ENCODE peak calls at places on chromosomes 6 and 20, in five cellular contexts. One of them, this sample, is unnamed.

GRCh38 chr20:12086359-12086758 is 168.7 kb downstream of the BTBD3 start:
- DNase-seq in IMR-90: peak; percentile 36
- DNase-seq in right cardiac atrium: no peak
- DNase-seq in psoas muscle: no peak
- DNase-seq in heart left ventricle: no peak
- DNase-seq in this sample: no peak

GRCh38 chr20:43900496-43900895 is 14.2 kb upstream of the TOX2 start:
- DNase-seq in IMR-90: no peak
- DNase-seq in right cardiac atrium: peak; percentile 32
- DNase-seq in heart left ventricle: peak; percentile 68
- DNase-seq in psoas muscle: peak; percentile 72
- DNase-seq in this sample: no peak

GRCh38 chr6:85669735-85670194 is 27.1 kb upstream of the SYNCRIP start:
- DNase-seq in psoas muscle: no peak
- DNase-seq in heart left ventricle: no peak
- DNase-seq in IMR-90: peak; percentile 68
- DNase-seq in right cardiac atrium: no peak
- DNase-seq in this sample: peak; percentile 21

GRCh38 chr6:148969679-148970078 is 222.8 kb downstream of the UST start:
- DNase-seq in psoas muscle: peak; percentile 79
- DNase-seq in right cardiac atrium: peak; percentile 59
- DNase-seq in heart left ventricle: no peak
- DNase-seq in IMR-90: peak; percentile 95
- DNase-seq in this sample: no peak

GRCh38 chr6:150142657-150143501 is at the start of gene PPP1R14C:
- DNase-seq in heart left ventricle: peak; percentile 69
- DNase-seq in psoas muscle: peak; percentile 75
- DNase-seq in IMR-90: no peak
- DNase-seq in right cardiac atrium: peak; percentile 26
- DNase-seq in this sample: no peak

GRCh38 chr6:117149324-117149723 is 116.0 kb upstream of the VGLL2 start:
- DNase-seq in psoas muscle: no peak
- DNase-seq in right cardiac atrium: no peak
- DNase-seq in IMR-90: no peak
- DNase-seq in heart left ventricle: no peak
- DNase-seq in this sample: no peak

GRCh38 chr6:55512904-55513303 is 66.1 kb downstream of the HMGCLL1 start:
- DNase-seq in psoas muscle: no peak
- DNase-seq in right cardiac atrium: no peak
- DNase-seq in IMR-90: no peak
- DNase-seq in heart left ventricle: no peak
- DNase-seq in this sample: no peak

GRCh38 chr20:18267815-18268214 is 20.5 kb upstream of the ZNF133 start:
- DNase-seq in right cardiac atrium: no peak
- DNase-seq in psoas muscle: no peak
- DNase-seq in IMR-90: no peak
- DNase-seq in heart left ventricle: no peak
- DNase-seq in this sample: no peak

GRCh38 chr20:22584922-22585785 is 782 bp upstream of the FOXA2 start:
- DNase-seq in psoas muscle: no peak
- DNase-seq in right cardiac atrium: no peak
- DNase-seq in heart left ventricle: no peak
- DNase-seq in IMR-90: no peak
- DNase-seq in this sample: no peak

GRCh38 chr6:83127976-83128375 is 60.5 kb downstream of the DOP1A start:
- DNase-seq in right cardiac atrium: no peak
- DNase-seq in psoas muscle: no peak
- DNase-seq in IMR-90: peak; percentile 79
- DNase-seq in heart left ventricle: no peak
- DNase-seq in this sample: no peak

GRCh38 chr6:116369540-116370327 is 1.0 kb upstream of the DSE start:
- DNase-seq in psoas muscle: no peak
- DNase-seq in IMR-90: no peak
- DNase-seq in heart left ventricle: no peak
- DNase-seq in right cardiac atrium: no peak
- DNase-seq in this sample: no peak

GRCh38 chr6:166922937-166923336 is 33.4 kb downstream of the RNASET2 start:
- DNase-seq in heart left ventricle: no peak
- DNase-seq in psoas muscle: no peak
- DNase-seq in IMR-90: no peak
- DNase-seq in right cardiac atrium: no peak
- DNase-seq in this sample: no peak

GRCh38 chr20:62697468-62697912 is 11.1 kb upstream of the NTSR1 start:
- DNase-seq in psoas muscle: no peak
- DNase-seq in right cardiac atrium: no peak
- DNase-seq in heart left ventricle: no peak
- DNase-seq in IMR-90: no peak
- DNase-seq in this sample: no peak

GRCh38 chr6:87196275-87196842 is 41.0 kb downstream of the ZNF292 start:
- DNase-seq in psoas muscle: no peak
- DNase-seq in right cardiac atrium: no peak
- DNase-seq in IMR-90: no peak
- DNase-seq in heart left ventricle: no peak
- DNase-seq in this sample: no peak

GRCh38 chr6:81309841-81310240 is 442.6 kb downstream of the TENT5A start:
- DNase-seq in psoas muscle: no peak
- DNase-seq in heart left ventricle: no peak
- DNase-seq in right cardiac atrium: no peak
- DNase-seq in IMR-90: peak; percentile 2
- DNase-seq in this sample: no peak

GRCh38 chr6:81307640-81308214 is 444.8 kb downstream of the TENT5A start:
- DNase-seq in psoas muscle: no peak
- DNase-seq in right cardiac atrium: no peak
- DNase-seq in heart left ventricle: no peak
- DNase-seq in IMR-90: no peak
- DNase-seq in this sample: no peak

GRCh38 chr6:81304486-81304885 is 448.0 kb downstream of the TENT5A start:
- DNase-seq in IMR-90: no peak
- DNase-seq in psoas muscle: no peak
- DNase-seq in heart left ventricle: no peak
- DNase-seq in right cardiac atrium: no peak
- DNase-seq in this sample: no peak

DNA sequence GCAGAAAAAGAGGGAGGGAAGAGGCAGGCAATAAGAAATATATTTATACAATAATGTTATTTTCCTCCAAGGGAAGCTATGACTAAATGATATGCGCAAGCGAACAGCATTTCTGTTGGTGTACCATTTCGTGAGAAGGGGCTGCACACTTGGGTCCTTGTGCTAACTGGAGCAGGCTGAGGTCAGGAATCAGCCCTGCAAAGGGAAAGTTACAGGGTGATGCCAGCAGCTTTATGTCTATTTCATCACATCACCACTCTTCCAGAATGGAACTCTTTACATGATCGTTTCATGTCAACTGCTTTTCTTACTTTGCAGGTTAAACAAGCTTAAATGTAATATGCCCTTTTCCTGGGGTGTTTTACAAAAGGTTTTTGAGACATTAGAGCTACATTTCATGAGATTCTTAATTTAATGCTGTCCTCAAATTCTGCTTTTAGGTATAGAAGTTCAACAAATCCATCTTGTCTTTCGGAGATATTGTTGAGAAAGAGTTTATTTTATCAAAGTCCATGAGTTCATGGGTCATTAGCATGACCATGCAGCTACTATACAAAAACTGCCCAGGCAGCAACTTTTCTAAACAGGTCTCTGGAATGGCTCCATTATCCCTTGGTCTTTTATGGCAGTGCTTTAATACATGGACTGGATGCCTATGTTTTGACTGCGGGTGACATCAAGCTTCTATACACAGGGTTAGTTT is 443.8 kb downstream of the TENT5A start:
- DNase-seq in heart left ventricle: no peak
- DNase-seq in psoas muscle: no peak
- DNase-seq in IMR-90: no peak
- DNase-seq in right cardiac atrium: no peak
- DNase-seq in this sample: no peak
- H3K9me3 ChIP-seq in heart left ventricle: no peaks in the 10 kb centered on the region
- H3K9me3 ChIP-seq in psoas muscle: no peaks in the 10 kb centered on the region
- H3K9me3 ChIP-seq in IMR-90: no peaks in the 10 kb centered on the region
- H3K9me3 ChIP-seq in right cardiac atrium: peaks cover 3% of the 10 kb centered on the region
- H3K9me3 ChIP-seq in this sample: no peaks in the 10 kb centered on the region

GRCh38 chr6:95548188-95548837 is 29.0 kb upstream of the MANEA start:
- DNase-seq in psoas muscle: no peak
- DNase-seq in IMR-90: no peak
- DNase-seq in heart left ventricle: no peak
- DNase-seq in right cardiac atrium: no peak
- DNase-seq in this sample: no peak

GRCh38 chr6:95547043-95547442 is 30.3 kb upstream of the MANEA start:
- DNase-seq in IMR-90: no peak
- DNase-seq in right cardiac atrium: no peak
- DNase-seq in heart left ventricle: no peak
- DNase-seq in psoas muscle: no peak
- DNase-seq in this sample: no peak

GRCh38 chr6:95553880-95554279 is 23.5 kb upstream of the MANEA start:
- DNase-seq in right cardiac atrium: no peak
- DNase-seq in heart left ventricle: no peak
- DNase-seq in IMR-90: no peak
- DNase-seq in psoas muscle: no peak
- DNase-seq in this sample: no peak

GRCh38 chr6:95551678-95552324 is 25.5 kb upstream of the MANEA start:
- DNase-seq in psoas muscle: peak; percentile 40
- DNase-seq in heart left ventricle: no peak
- DNase-seq in IMR-90: no peak
- DNase-seq in right cardiac atrium: no peak
- DNase-seq in this sample: no peak
- H3K9me3 ChIP-seq in psoas muscle: no peaks in the 10 kb centered on the region
- H3K9me3 ChIP-seq in heart left ventricle: no peaks in the 10 kb centered on the region
- H3K9me3 ChIP-seq in IMR-90: no peaks in the 10 kb centered on the region
- H3K9me3 ChIP-seq in right cardiac atrium: no peaks in the 10 kb centered on the region
- H3K9me3 ChIP-seq in this sample: no peaks in the 10 kb centered on the region

GRCh38 chr20:59718071-59718470 is 113.7 kb downstream of the PHACTR3 start:
- DNase-seq in IMR-90: no peak
- DNase-seq in heart left ventricle: no peak
- DNase-seq in right cardiac atrium: no peak
- DNase-seq in psoas muscle: no peak
- DNase-seq in this sample: no peak

GRCh38 chr20:59720013-59720412 is 115.7 kb downstream of the PHACTR3 start:
- DNase-seq in IMR-90: no peak
- DNase-seq in right cardiac atrium: no peak
- DNase-seq in psoas muscle: no peak
- DNase-seq in heart left ventricle: no peak
- DNase-seq in this sample: no peak

GRCh38 chr20:59723108-59723500 is 118.8 kb downstream of the PHACTR3 start:
- DNase-seq in psoas muscle: no peak
- DNase-seq in IMR-90: no peak
- DNase-seq in heart left ventricle: no peak
- DNase-seq in right cardiac atrium: no peak
- DNase-seq in this sample: no peak

GRCh38 chr20:59721386-59721785 is 117.0 kb downstream of the PHACTR3 start:
- DNase-seq in heart left ventricle: no peak
- DNase-seq in psoas muscle: no peak
- DNase-seq in right cardiac atrium: no peak
- DNase-seq in IMR-90: no peak
- DNase-seq in this sample: no peak

DNA sequence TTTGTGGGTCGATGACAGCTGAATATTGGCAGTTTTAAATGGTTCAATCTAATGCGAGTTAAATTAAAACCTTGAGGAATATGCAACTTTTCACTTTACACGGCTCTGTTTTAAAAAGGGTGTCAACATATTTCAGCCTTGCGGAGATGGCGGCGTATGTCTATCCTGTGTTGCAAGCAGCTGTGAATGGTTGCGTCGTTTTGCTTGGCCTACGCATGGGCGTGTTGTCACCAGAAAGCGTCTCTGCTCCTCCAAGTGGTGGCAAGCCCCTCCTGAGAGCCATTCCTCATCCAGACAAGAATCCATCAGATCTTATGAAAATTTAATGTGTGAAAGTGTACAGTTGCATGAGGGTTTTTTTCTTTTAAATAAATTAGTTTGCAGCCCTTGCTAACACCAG is 114.3 kb downstream of the PHACTR3 start:
- DNase-seq in heart left ventricle: no peak
- DNase-seq in right cardiac atrium: no peak
- DNase-seq in psoas muscle: no peak
- DNase-seq in IMR-90: no peak
- DNase-seq in this sample: no peak
- H3K9me3 ChIP-seq in heart left ventricle: no peaks in the 10 kb centered on the region
- H3K9me3 ChIP-seq in right cardiac atrium: no peaks in the 10 kb centered on the region
- H3K9me3 ChIP-seq in psoas muscle: no peaks in the 10 kb centered on the region
- H3K9me3 ChIP-seq in IMR-90: peaks cover 29% of the 10 kb centered on the region
- H3K9me3 ChIP-seq in this sample: no peaks in the 10 kb centered on the region

DNA sequence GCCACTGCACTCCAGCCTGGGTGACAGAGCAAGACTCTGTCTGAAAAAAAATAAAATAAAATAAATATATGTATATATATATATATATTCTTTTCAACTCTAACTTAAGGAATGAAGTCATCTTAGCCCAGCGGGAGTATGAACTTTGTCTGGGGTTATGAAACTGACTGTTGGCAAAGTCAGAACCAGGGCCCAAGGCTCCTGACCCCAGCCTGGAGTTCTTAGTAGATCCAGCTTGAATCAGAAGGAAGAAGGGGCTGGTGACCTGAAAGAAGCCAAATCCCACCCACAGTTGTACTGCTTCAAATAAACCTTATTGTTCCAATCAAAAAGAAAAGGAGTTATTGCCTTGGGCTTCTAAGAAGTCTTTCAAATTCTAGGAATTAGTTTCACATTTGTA is 83.1 kb upstream of the MAP7 start:
- DNase-seq in right cardiac atrium: no peak
- DNase-seq in IMR-90: no peak
- DNase-seq in heart left ventricle: no peak
- DNase-seq in psoas muscle: no peak
- DNase-seq in this sample: no peak
- H3K9me3 ChIP-seq in right cardiac atrium: no peaks in the 10 kb centered on the region
- H3K9me3 ChIP-seq in IMR-90: no peaks in the 10 kb centered on the region
- H3K9me3 ChIP-seq in heart left ventricle: no peaks in the 10 kb centered on the region
- H3K9me3 ChIP-seq in psoas muscle: no peaks in the 10 kb centered on the region
- H3K9me3 ChIP-seq in this sample: no peaks in the 10 kb centered on the region

GRCh38 chr6:88835210-88835609 is 128.2 kb downstream of the RNGTT start:
- DNase-seq in psoas muscle: no peak
- DNase-seq in right cardiac atrium: no peak
- DNase-seq in IMR-90: no peak
- DNase-seq in heart left ventricle: no peak
- DNase-seq in this sample: no peak
- H3K9me3 ChIP-seq in psoas muscle: peaks cover 16% of the 10 kb centered on the region
- H3K9me3 ChIP-seq in right cardiac atrium: no peaks in the 10 kb centered on the region
- H3K9me3 ChIP-seq in IMR-90: peaks cover 8% of the 10 kb centered on the region
- H3K9me3 ChIP-seq in heart left ventricle: no peaks in the 10 kb centered on the region
- H3K9me3 ChIP-seq in this sample: peaks cover 15% of the 10 kb centered on the region

DNA sequence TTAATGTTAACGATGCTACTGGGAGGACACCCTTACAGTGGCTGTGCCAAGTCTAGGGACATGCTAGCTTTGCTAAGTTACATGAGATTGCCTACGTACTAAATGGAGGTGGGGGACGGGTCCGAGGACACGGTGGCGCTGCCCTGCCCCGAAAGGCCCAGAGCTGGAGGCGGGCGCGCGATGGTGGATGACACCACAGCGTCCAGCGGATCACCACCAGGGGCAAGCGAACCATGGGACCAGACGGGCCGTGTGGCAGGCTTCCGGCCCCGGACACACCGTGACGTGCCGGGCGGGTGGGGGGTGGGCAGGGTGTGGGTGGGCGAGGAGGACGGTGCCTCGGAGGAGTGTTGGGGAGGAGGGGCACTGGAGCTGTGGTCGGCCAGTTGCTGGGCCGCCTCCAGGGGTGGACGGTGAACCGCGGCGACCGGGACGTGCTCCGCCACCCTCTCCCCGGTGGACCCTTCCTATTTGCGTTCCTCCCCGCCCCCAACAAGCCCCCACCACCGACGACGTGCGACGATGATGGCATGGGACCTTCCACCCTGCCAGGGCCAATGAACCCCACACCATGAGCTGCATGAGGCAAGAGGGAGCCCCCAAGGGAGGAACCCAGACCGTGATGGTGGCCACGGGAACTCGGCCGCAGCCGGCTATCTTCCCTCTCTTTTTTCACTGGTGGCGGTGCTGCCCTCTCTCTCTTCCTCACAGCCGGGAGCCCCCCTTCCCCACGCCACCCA is 773.3 kb upstream of the DEFB115 start:
- DNase-seq in psoas muscle: no peak
- DNase-seq in right cardiac atrium: no peak
- DNase-seq in IMR-90: no peak
- DNase-seq in heart left ventricle: no peak
- DNase-seq in this sample: no peak
- H3K9me3 ChIP-seq in psoas muscle: peaks cover 3% of the 10 kb centered on the region
- H3K9me3 ChIP-seq in right cardiac atrium: no peaks in the 10 kb centered on the region
- H3K9me3 ChIP-seq in IMR-90: peaks cover 22% of the 10 kb centered on the region
- H3K9me3 ChIP-seq in heart left ventricle: peaks cover 4% of the 10 kb centered on the region
- H3K9me3 ChIP-seq in this sample: no peaks in the 10 kb centered on the region